ENCODE peak calls at places on chromosomes 2 and 18, in nine cellular contexts. Z, S, R, J, X, N, E, O and B are unnamed samples.

GRCh38 chr2:2331905-2332280 is 818 bp upstream of the MYT1L start:
- DNase-seq in Z (no peak), R (no peak), J (no peak), S (no peak), O (no peak), E (no peak), X (no peak), N (no peak), B (no peak)

GRCh38 chr18:7778181-7778580 is 211.1 kb downstream of the PTPRM start:
- DNase-seq in S (no peak), N (no peak), J (no peak), R (no peak), X (no peak), Z (no peak), E (no peak), O (peak), B (no peak)

GRCh38 chr2:213834746-213835145 is 550.5 kb downstream of the SPAG16 start:
- DNase-seq in X (no peak), Z (no peak), J (no peak), S (no peak), E (no peak), R (no peak), N (no peak), O (peak), B (no peak)

GRCh38 chr2:47724221-47724981 is 58.5 kb upstream of the MSH6 start:
- DNase-seq in S (no peak), N (no peak), J (no peak), R (no peak), Z (no peak), X (no peak), O (no peak), E (no peak), B (no peak)

GRCh38 chr2:219624565-219624964 is 2.9 kb upstream of the SLC4A3 start:
- DNase-seq in N (no peak), O (no peak), X (no peak), J (no peak), Z (no peak), R (no peak), E (no peak), S (no peak), B (no peak)

GRCh38 chr2:177245010-177245422 is 19.5 kb downstream of the NFE2L2 start:
- DNase-seq in S (no peak), X (peak), J (no peak), Z (no peak), E (no peak), N (no peak), O (peak), R (no peak), B (no peak)

GRCh38 chr2:24919977-24920812 is at the start of gene ADCY3:
- DNase-seq in J (peak), E (peak), X (peak), N (peak), S (peak), R (peak), Z (peak), O (peak), B (peak)

GRCh38 chr18:41558744-41559143 is 396.3 kb upstream of the PIK3C3 start:
- DNase-seq in Z (no peak), J (no peak), N (no peak), E (no peak), X (no peak), R (no peak), S (no peak), O (no peak), B (no peak)

GRCh38 chr18:49487711-49488310 is 777 bp upstream of the C18orf32 start:
- DNase-seq in E (no peak), X (no peak), J (no peak), R (no peak), O (no peak), Z (no peak), N (no peak), S (no peak), B (no peak)

GRCh38 chr2:193841389-193842150 is 1646.8 kb upstream of the TMEFF2 start:
- DNase-seq in Z (no peak), E (no peak), J (no peak), S (no peak), R (no peak), X (no peak), O (no peak), N (no peak), B (no peak)

GRCh38 chr18:11495441-11495840 is 114.0 kb upstream of the SLC35G4 start:
- DNase-seq in X (no peak), N (no peak), E (no peak), J (no peak), S (no peak), R (no peak), Z (no peak), O (no peak), B (no peak)

GRCh38 chr2:55498582-55498981 is 20.9 kb upstream of the CFAP36 start:
- DNase-seq in Z (no peak), S (no peak), J (no peak), E (no peak), O (no peak), X (no peak), N (no peak), R (no peak), B (no peak)

GRCh38 chr2:88059979-88060906 is 4.7 kb upstream of the KRCC1 start:
- DNase-seq in R (peak), O (peak), Z (no peak), J (no peak), E (no peak), X (no peak), N (no peak), S (no peak), B (peak)

GRCh38 chr2:182345384-182345783 is 81.5 kb downstream of the PDE1A start:
- DNase-seq in S (no peak), N (no peak), R (no peak), O (no peak), Z (no peak), X (no peak), J (no peak), E (no peak), B (no peak)

GRCh38 chr2:96407041-96407918 is 71.7 kb downstream of the NCAPH start:
- DNase-seq in J (peak), E (peak), O (peak), S (peak), Z (peak), N (peak), R (peak), X (peak), B (peak)

GRCh38 chr18:75063196-75063595 is 145.7 kb downstream of the PTGR3 start:
- DNase-seq in X (no peak), J (no peak), R (no peak), E (peak), N (no peak), S (no peak), Z (no peak), O (no peak), B (no peak)

GRCh38 chr2:121398853-121399252 is 113.9 kb upstream of the TFCP2L1 start:
- DNase-seq in Z (no peak), O (peak), N (no peak), J (no peak), E (no peak), R (no peak), X (no peak), S (no peak), B (no peak)

GRCh38 chr18:36635414-36636096 is 193.2 kb downstream of the TPGS2 start:
- DNase-seq in J (no peak), O (no peak), S (no peak), X (no peak), E (no peak), R (no peak), Z (no peak), N (no peak), B (no peak)

GRCh38 chr2:148031152-148031551 is 10.3 kb downstream of the MBD5 start:
- DNase-seq in E (no peak), S (no peak), X (no peak), J (no peak), Z (no peak), R (no peak), N (no peak), O (no peak), B (no peak)